ENCODE peak calls at places on chromosomes 1 and 21, in eight cellular contexts. P is tibial nerve, M is spleen, N is uterus, J is IMR-90, R is H1, H is testis, A is A549. D is an unnamed sample.

GRCh38 chr21:37119421-37120218 is 46.6 kb downstream of the TTC3 start:
- DNase-seq in P (no peak), M (no peak), N (no peak), J (no peak), R (no peak), H (no peak), A (no peak), D (no peak)

GRCh38 chr1:87795615-87796337 is 467.1 kb downstream of the LMO4 start:
- DNase-seq in P (no peak), M (no peak), N (no peak), J (peak), R (no peak), H (no peak), A (peak), D (no peak)

GRCh38 chr1:203536981-203537455 is 43.1 kb downstream of the OPTC start:
- DNase-seq in P (no peak), M (no peak), N (peak), J (peak), R (no peak), H (no peak), A (no peak), D (no peak)

GRCh38 chr1:187928288-187928687 is 1099.5 kb downstream of the PLA2G4A start:
- DNase-seq in P (no peak), M (no peak), N (no peak), J (peak), R (no peak), H (peak), A (no peak), D (peak)

GRCh38 chr1:37759451-37759850 is 5.5 kb downstream of the EPHA10 start:
- DNase-seq in P (no peak), M (no peak), N (no peak), J (no peak), R (no peak), H (no peak), A (no peak), D (no peak)

GRCh38 chr21:35314896-35315582 is 265.9 kb upstream of the RUNX1 start:
- DNase-seq in P (no peak), M (no peak), N (no peak), J (peak), R (no peak), H (no peak), A (no peak), D (no peak)

GRCh38 chr1:88892146-88892877 is 945 bp upstream of the GTF2B start:
- DNase-seq in P (no peak), M (no peak), N (no peak), J (peak), R (no peak), H (peak), A (peak), D (peak)

GRCh38 chr1:217244946-217245345 is 385.9 kb downstream of the GPATCH2 start:
- DNase-seq in P (no peak), M (no peak), N (no peak), J (no peak), R (no peak), H (no peak), A (no peak), D (no peak)

GRCh38 chr1:40076895-40077312 is 20.1 kb downstream of the PPT1 start:
- DNase-seq in P (no peak), M (no peak), N (peak), J (peak), R (no peak), H (no peak), A (no peak), D (no peak)

GRCh38 chr1:32540589-32540988 is 1.4 kb downstream of the ZBTB8A start:
- DNase-seq in P (no peak), M (no peak), N (no peak), J (no peak), R (no peak), H (no peak), A (no peak), D (no peak)

GRCh38 chr1:8938232-8939117 is 7.2 kb upstream of the CA6 start:
- DNase-seq in P (no peak), M (no peak), N (no peak), J (peak), R (no peak), H (no peak), A (no peak), D (peak)

GRCh38 chr1:217660353-217661062 is 29.4 kb downstream of the SPATA17 start:
- DNase-seq in P (no peak), M (no peak), N (no peak), J (peak), R (no peak), H (no peak), A (peak), D (peak)

GRCh38 chr1:107430540-107431228 is 289.8 kb downstream of the NTNG1 start:
- DNase-seq in P (no peak), M (no peak), N (peak), J (peak), R (no peak), H (peak), A (peak), D (peak)

GRCh38 chr1:67489643-67490042 is 59.4 kb upstream of the SERBP1 start:
- DNase-seq in P (no peak), M (no peak), N (no peak), J (peak), R (no peak), H (no peak), A (no peak), D (peak)

GRCh38 chr1:149846042-149846441 is 53.3 kb upstream of the BOLA1 start:
- DNase-seq in P (no peak), M (no peak), N (no peak), J (no peak), R (no peak), H (no peak), A (no peak), D (no peak)

GRCh38 chr1:15417365-15417934 is 7.8 kb downstream of the EFHD2 start:
- DNase-seq in P (no peak), M (peak), N (no peak), J (peak), R (no peak), H (no peak), A (peak), D (peak)

GRCh38 chr1:198528376-198528775 is 12.1 kb downstream of the ATP6V1G3 start:
- DNase-seq in P (no peak), M (no peak), N (no peak), J (peak), R (no peak), H (no peak), A (no peak), D (peak)

GRCh38 chr1:198134252-198134651 is 22.5 kb upstream of the NEK7 start:
- DNase-seq in P (no peak), M (no peak), N (no peak), J (no peak), R (no peak), H (no peak), A (no peak), D (no peak)

GRCh38 chr1:231931846-231932454 is 305.4 kb downstream of the DISC1 start:
- DNase-seq in P (no peak), M (no peak), N (no peak), J (no peak), R (peak), H (peak), A (peak), D (no peak)

GRCh38 chr1:19452221-19452663 is 33.1 kb downstream of the CAPZB start:
- DNase-seq in P (no peak), M (no peak), N (no peak), J (peak), R (no peak), H (no peak), A (no peak), D (no peak)

GRCh38 chr1:246765521-246765920 is 41.3 kb downstream of the SCCPDH start:
- DNase-seq in P (no peak), M (no peak), N (no peak), J (no peak), R (no peak), H (no peak), A (no peak), D (no peak)

GRCh38 chr1:44012941-44013609 is 18.2 kb downstream of the SLC6A9 start:
- DNase-seq in P (no peak), M (no peak), N (no peak), J (no peak), R (no peak), H (no peak), A (no peak), D (no peak)

GRCh38 chr21:41706678-41707077 is 60.2 kb downstream of the RIPK4 start:
- DNase-seq in P (no peak), M (no peak), N (no peak), J (peak), R (no peak), H (no peak), A (no peak), D (peak)

GRCh38 chr1:162397943-162398560 is 13.9 kb downstream of the SH2D1B start:
- DNase-seq in P (no peak), M (no peak), N (no peak), J (no peak), R (peak), H (no peak), A (no peak), D (no peak)

GRCh38 chr1:206047271-206047670 is 5.7 kb upstream of the RHEX start:
- DNase-seq in P (no peak), M (no peak), N (no peak), J (no peak), R (no peak), H (no peak), A (no peak), D (no peak)

GRCh38 chr21:28445081-28445830 is 547.4 kb downstream of the LTN1 start:
- DNase-seq in P (no peak), M (no peak), N (no peak), J (peak), R (no peak), H (no peak), A (no peak), D (no peak)

GRCh38 chr1:21865943-21866628 is 54.0 kb downstream of the LDLRAD2 start:
- DNase-seq in P (no peak), M (no peak), N (no peak), J (no peak), R (peak), H (no peak), A (no peak), D (no peak)
- TF ChIP-seq CTCF in P (peak), M (no peak), N (no peak), J (no peak), R (peak), H (no peak), A (no peak), D (no peak)

DNA sequence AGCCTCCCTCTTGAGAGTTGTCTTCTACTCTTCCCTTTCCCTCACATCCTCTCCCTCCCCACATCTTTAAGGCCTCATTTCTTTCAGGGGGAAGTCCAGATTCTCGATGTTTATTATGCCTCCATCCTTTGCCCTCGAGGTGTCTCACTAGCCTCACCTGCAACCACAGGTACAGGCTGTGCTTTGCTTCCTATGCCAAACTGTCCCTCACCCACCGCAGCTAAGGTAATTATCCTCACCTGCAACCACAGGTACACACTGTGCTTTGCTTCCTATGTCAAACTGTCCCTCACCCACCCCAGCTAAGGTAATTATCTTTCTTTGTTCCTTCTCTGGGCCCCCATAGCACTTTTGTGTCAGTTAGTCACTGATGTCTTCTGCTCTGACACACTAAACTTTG is 328.1 kb upstream of the SNX7 start:
- DNase-seq in P (no peak), M (no peak), N (no peak), J (no peak), R (no peak), H (no peak), A (no peak), D (no peak)
- TF ChIP-seq POLR2A in P (no peak), M (no peak), N (no peak), J (no peak), R (no peak), H (no peak), A (no peak), D (no peak)

GRCh38 chr1:66438062-66438970 is 95.6 kb upstream of the SGIP1 start:
- DNase-seq in P (no peak), M (no peak), N (no peak), J (no peak), R (no peak), H (no peak), A (no peak), D (peak)

GRCh38 chr1:66437136-66437401 is 96.9 kb upstream of the SGIP1 start:
- DNase-seq in P (no peak), M (no peak), N (no peak), J (no peak), R (no peak), H (no peak), A (no peak), D (no peak)

GRCh38 chr1:66434096-66434495 is 99.9 kb upstream of the SGIP1 start:
- DNase-seq in P (no peak), M (no peak), N (no peak), J (peak), R (no peak), H (no peak), A (no peak), D (no peak)

GRCh38 chr1:66435541-66435940 is 98.4 kb upstream of the SGIP1 start:
- DNase-seq in P (no peak), M (no peak), N (no peak), J (no peak), R (no peak), H (no peak), A (no peak), D (no peak)

GRCh38 chr1:66436378-66437135 is 97.4 kb upstream of the SGIP1 start:
- DNase-seq in P (no peak), M (no peak), N (no peak), J (peak), R (no peak), H (no peak), A (peak), D (peak)
- TF ChIP-seq CTCF in P (no peak), M (peak), N (no peak), J (peak), R (no peak), H (no peak), A (peak), D (peak)

GRCh38 chr1:52707927-52708655 is 9.9 kb upstream of the COA7 start:
- DNase-seq in P (no peak), M (peak), N (no peak), J (peak), R (no peak), H (no peak), A (peak), D (no peak)

GRCh38 chr1:52706941-52707926 is 9.1 kb upstream of the COA7 start:
- DNase-seq in P (no peak), M (no peak), N (no peak), J (no peak), R (no peak), H (no peak), A (no peak), D (no peak)

GRCh38 chr1:52706136-52706670 is 8.1 kb upstream of the COA7 start:
- DNase-seq in P (no peak), M (no peak), N (no peak), J (no peak), R (no peak), H (no peak), A (no peak), D (no peak)

GRCh38 chr1:52697795-52698674 is at the start of gene COA7:
- DNase-seq in P (peak), M (peak), N (peak), J (peak), R (peak), H (peak), A (peak), D (peak)

GRCh38 chr1:52702886-52703787 is 5.0 kb upstream of the COA7 start:
- DNase-seq in P (peak), M (peak), N (peak), J (peak), R (peak), H (peak), A (peak), D (peak)
- TF ChIP-seq POLR2A in P (peak), M (no peak), N (peak), J (no peak), R (peak), H (no peak), A (peak), D (peak)

DNA sequence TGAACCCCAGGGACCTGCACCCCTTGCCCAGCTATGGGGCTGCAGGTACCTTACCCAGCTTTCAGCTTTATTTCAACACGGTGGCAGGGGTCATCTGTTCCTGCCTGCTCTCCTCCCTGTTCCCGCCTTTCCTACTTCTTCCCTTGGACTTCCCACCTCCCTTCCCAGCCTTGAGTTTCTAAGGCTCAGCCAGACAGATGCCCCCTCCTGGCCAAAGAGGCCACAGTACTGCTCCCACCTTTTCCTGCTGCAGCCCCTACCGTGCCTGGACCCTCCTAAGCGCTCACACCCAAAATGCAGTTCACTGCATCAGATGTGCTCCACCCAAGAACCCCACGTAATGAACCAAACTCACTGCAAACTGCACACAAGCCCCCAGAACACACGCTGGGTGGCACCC is 7.7 kb downstream of the NOC2L start:
- DNase-seq in P (no peak), M (no peak), N (no peak), J (peak), R (no peak), H (no peak), A (no peak), D (no peak)
- TF ChIP-seq CTCF in P (no peak), M (no peak), N (no peak), J (peak), R (no peak), H (no peak), A (peak), D (peak)

GRCh38 chr21:31900121-31900895 is 27.5 kb downstream of the HUNK start:
- DNase-seq in P (no peak), M (no peak), N (no peak), J (no peak), R (no peak), H (no peak), A (no peak), D (no peak)
- TF ChIP-seq POLR2A in P (no peak), M (no peak), N (no peak), J (no peak), R (no peak), H (no peak), A (no peak), D (no peak)